ENCODE peak calls at places on chromosomes 5 and 9, in five cellular contexts. K, Q, X, I and Y are unnamed samples.
A peak's percentile ranks its signal among the peaks of the same experiment; 100 is the strongest.

GRCh38 chr9:304519-305185 is 90.0 kb downstream of the DOCK8 start:
- DNase-seq in K (peak; percentile 81), Q (peak; percentile 67), X (no peak), I (peak; percentile 35), Y (peak; percentile 36)

GRCh38 chr5:138542120-138542955 is 698 bp downstream of the ETF1 start:
- DNase-seq in K (no peak), Q (peak; percentile 26), X (peak; percentile 11), I (no peak), Y (no peak)

GRCh38 chr9:88502552-88503034 is 32.4 kb upstream of the NXNL2 start:
- DNase-seq in K (peak; percentile 79), Q (peak; percentile 80), X (no peak), I (no peak), Y (no peak)

GRCh38 chr9:123401879-123402513 is 46.0 kb downstream of the CRB2 start:
- DNase-seq in K (no peak), Q (peak; percentile 67), X (no peak), I (peak; percentile 63), Y (no peak)

GRCh38 chr9:118577121-118577520 is 792.1 kb downstream of the BRINP1 start:
- DNase-seq in K (no peak), Q (no peak), X (no peak), I (peak; percentile 73), Y (no peak)

GRCh38 chr5:59843511-59844230 is 49.9 kb downstream of the PDE4D start:
- DNase-seq in K (no peak), Q (no peak), X (no peak), I (peak; percentile 84), Y (no peak)

GRCh38 chr5:78518365-78519197 is 130.0 kb downstream of the LHFPL2 start:
- DNase-seq in K (peak; percentile 90), Q (peak; percentile 60), X (peak; percentile 77), I (peak; percentile 94), Y (no peak)

GRCh38 chr9:117644607-117645244 is 59.5 kb upstream of the TLR4 start:
- DNase-seq in K (peak; percentile 83), Q (peak; percentile 79), X (peak; percentile 65), I (peak; percentile 75), Y (peak; percentile 54)

GRCh38 chr5:97383996-97384395 is 200.9 kb upstream of the RIOK2 start:
- DNase-seq in K (no peak), Q (no peak), X (no peak), I (peak; percentile 44), Y (no peak)

GRCh38 chr5:120327180-120327579 is 136.9 kb upstream of the PRR16 start:
- DNase-seq in K (no peak), Q (no peak), X (no peak), I (peak; percentile 23), Y (no peak)

GRCh38 chr5:139639619-139640431 is 8.3 kb upstream of the CXXC5 start:
- DNase-seq in K (no peak), Q (no peak), X (no peak), I (no peak), Y (no peak)

GRCh38 chr5:108747111-108748009 is at the start of gene FER:
- DNase-seq in K (peak; percentile 57), Q (no peak), X (peak; percentile 14), I (peak; percentile 88), Y (peak; percentile 29)

GRCh38 chr9:107710552-107710951 is 221.0 kb upstream of the KLF4 start:
- DNase-seq in K (no peak), Q (no peak), X (no peak), I (peak; percentile 40), Y (no peak)